ENCODE peak calls at places on chromosome 10, in six cellular contexts. One of them, this sample, is unnamed.

GRCh38 chr10:61313460-61313859 is 139.7 kb downstream of the TMEM26 start:
- DNase-seq in pancreas: no peak
- DNase-seq in colonic mucosa: no peak
- DNase-seq in NB4: no peak
- DNase-seq in upper lobe of right lung: no peak
- DNase-seq in body of pancreas: no peak
- DNase-seq in this sample: no peak

GRCh38 chr10:620417-620816 is 69.1 kb downstream of the DIP2C start:
- DNase-seq in colonic mucosa: no peak
- DNase-seq in body of pancreas: no peak
- DNase-seq in pancreas: no peak
- DNase-seq in upper lobe of right lung: no peak
- DNase-seq in NB4: peak; percentile 69
- DNase-seq in this sample: no peak

GRCh38 chr10:70255329-70256299 is 22.4 kb upstream of the PPA1 start:
- DNase-seq in colonic mucosa: peak; percentile 67
- DNase-seq in NB4: no peak
- DNase-seq in body of pancreas: peak; percentile 10
- DNase-seq in pancreas: no peak
- DNase-seq in upper lobe of right lung: no peak
- DNase-seq in this sample: peak; percentile 24

GRCh38 chr10:119409906-119410305 is 132.6 kb downstream of the RGS10 start:
- DNase-seq in upper lobe of right lung: peak; percentile 65
- DNase-seq in pancreas: no peak
- DNase-seq in body of pancreas: peak; percentile 28
- DNase-seq in NB4: no peak
- DNase-seq in colonic mucosa: peak; percentile 61
- DNase-seq in this sample: no peak

GRCh38 chr10:6543431-6544005 is 36.6 kb downstream of the PRKCQ start:
- DNase-seq in pancreas: no peak
- DNase-seq in upper lobe of right lung: no peak
- DNase-seq in body of pancreas: no peak
- DNase-seq in NB4: peak; percentile 4
- DNase-seq in colonic mucosa: no peak
- DNase-seq in this sample: no peak

GRCh38 chr10:125844673-125845300 is 21.4 kb downstream of the BCCIP start:
- DNase-seq in upper lobe of right lung: no peak
- DNase-seq in NB4: no peak
- DNase-seq in colonic mucosa: no peak
- DNase-seq in pancreas: peak; percentile 66
- DNase-seq in body of pancreas: peak; percentile 84
- DNase-seq in this sample: no peak

GRCh38 chr10:18700555-18700850 is 41.3 kb downstream of the ARL5B start:
- DNase-seq in upper lobe of right lung: no peak
- DNase-seq in colonic mucosa: no peak
- DNase-seq in pancreas: no peak
- DNase-seq in body of pancreas: no peak
- DNase-seq in NB4: peak; percentile 32
- DNase-seq in this sample: no peak

GRCh38 chr10:75042292-75042974 is 69.0 kb upstream of the SAMD8 start:
- DNase-seq in colonic mucosa: no peak
- DNase-seq in pancreas: no peak
- DNase-seq in body of pancreas: no peak
- DNase-seq in upper lobe of right lung: no peak
- DNase-seq in NB4: no peak
- DNase-seq in this sample: peak; percentile 72

GRCh38 chr10:63935705-63936104 is 414.5 kb downstream of the REEP3 start:
- DNase-seq in colonic mucosa: no peak
- DNase-seq in NB4: peak; percentile 36
- DNase-seq in body of pancreas: no peak
- DNase-seq in upper lobe of right lung: no peak
- DNase-seq in pancreas: no peak
- DNase-seq in this sample: no peak

GRCh38 chr10:95341716-95342130 is 50.9 kb upstream of the PDLIM1 start:
- DNase-seq in NB4: no peak
- DNase-seq in pancreas: no peak
- DNase-seq in body of pancreas: no peak
- DNase-seq in colonic mucosa: no peak
- DNase-seq in upper lobe of right lung: no peak
- DNase-seq in this sample: peak; percentile 19

GRCh38 chr10:116289652-116290051 is 16.6 kb upstream of the GFRA1 start:
- DNase-seq in body of pancreas: no peak
- DNase-seq in colonic mucosa: no peak
- DNase-seq in NB4: no peak
- DNase-seq in upper lobe of right lung: no peak
- DNase-seq in pancreas: no peak
- DNase-seq in this sample: no peak

GRCh38 chr10:84424731-84425165 is 96.4 kb downstream of the CCSER2 start:
- DNase-seq in upper lobe of right lung: peak; percentile 79
- DNase-seq in body of pancreas: peak; percentile 81
- DNase-seq in pancreas: peak; percentile 66
- DNase-seq in NB4: peak; percentile 11
- DNase-seq in colonic mucosa: peak; percentile 85
- DNase-seq in this sample: peak; percentile 90

GRCh38 chr10:57300718-57301117 is 939.7 kb upstream of the ZWINT start:
- DNase-seq in upper lobe of right lung: no peak
- DNase-seq in colonic mucosa: no peak
- DNase-seq in NB4: no peak
- DNase-seq in body of pancreas: no peak
- DNase-seq in pancreas: no peak
- DNase-seq in this sample: no peak

GRCh38 chr10:75233444-75234016 is 2.2 kb downstream of the COMTD1 start:
- DNase-seq in NB4: peak; percentile 48
- DNase-seq in body of pancreas: no peak
- DNase-seq in upper lobe of right lung: no peak
- DNase-seq in colonic mucosa: peak; percentile 42
- DNase-seq in pancreas: no peak
- DNase-seq in this sample: peak; percentile 26

GRCh38 chr10:124264271-124264670 is 154.5 kb downstream of the OAT start:
- DNase-seq in pancreas: no peak
- DNase-seq in upper lobe of right lung: peak; percentile 22
- DNase-seq in body of pancreas: no peak
- DNase-seq in NB4: no peak
- DNase-seq in colonic mucosa: no peak
- DNase-seq in this sample: no peak

GRCh38 chr10:70162157-70162891 is 8.0 kb downstream of the SAR1A start:
- DNase-seq in NB4: no peak
- DNase-seq in body of pancreas: no peak
- DNase-seq in upper lobe of right lung: no peak
- DNase-seq in pancreas: no peak
- DNase-seq in colonic mucosa: no peak
- DNase-seq in this sample: no peak

GRCh38 chr10:119521443-119522204 is 20.9 kb downstream of the RGS10 start:
- DNase-seq in pancreas: no peak
- DNase-seq in NB4: no peak
- DNase-seq in upper lobe of right lung: no peak
- DNase-seq in body of pancreas: no peak
- DNase-seq in colonic mucosa: no peak
- DNase-seq in this sample: peak; percentile 81

GRCh38 chr10:9205558-9205957 is 1151.1 kb downstream of the GATA3 start:
- DNase-seq in colonic mucosa: no peak
- DNase-seq in NB4: no peak
- DNase-seq in body of pancreas: no peak
- DNase-seq in pancreas: no peak
- DNase-seq in upper lobe of right lung: no peak
- DNase-seq in this sample: no peak

GRCh38 chr10:131858118-131858515 is 42.7 kb upstream of the PPP2R2D start:
- DNase-seq in colonic mucosa: no peak
- DNase-seq in upper lobe of right lung: peak; percentile 41
- DNase-seq in body of pancreas: no peak
- DNase-seq in pancreas: no peak
- DNase-seq in NB4: no peak
- DNase-seq in this sample: no peak

GRCh38 chr10:97188234-97188847 is 2.6 kb upstream of the SLIT1 start:
- DNase-seq in NB4: no peak
- DNase-seq in body of pancreas: no peak
- DNase-seq in upper lobe of right lung: peak; percentile 46
- DNase-seq in pancreas: no peak
- DNase-seq in colonic mucosa: no peak
- DNase-seq in this sample: no peak

GRCh38 chr10:34889004-34889869 is 74.1 kb upstream of the PARD3 start:
- DNase-seq in upper lobe of right lung: no peak
- DNase-seq in body of pancreas: no peak
- DNase-seq in colonic mucosa: no peak
- DNase-seq in pancreas: no peak
- DNase-seq in NB4: no peak
- DNase-seq in this sample: no peak

GRCh38 chr10:100338434-100339036 is 8.5 kb upstream of the SCD start:
- DNase-seq in colonic mucosa: peak; percentile 82
- DNase-seq in body of pancreas: peak; percentile 79
- DNase-seq in pancreas: peak; percentile 85
- DNase-seq in upper lobe of right lung: peak; percentile 85
- DNase-seq in NB4: peak; percentile 67
- DNase-seq in this sample: peak; percentile 26

GRCh38 chr10:126243976-126244375 is 144.3 kb downstream of the ADAM12 start:
- DNase-seq in NB4: no peak
- DNase-seq in pancreas: no peak
- DNase-seq in body of pancreas: no peak
- DNase-seq in colonic mucosa: no peak
- DNase-seq in upper lobe of right lung: no peak
- DNase-seq in this sample: peak; percentile 81

GRCh38 chr10:129899564-129899862 is 64.6 kb downstream of the EBF3 start:
- DNase-seq in pancreas: no peak
- DNase-seq in NB4: no peak
- DNase-seq in body of pancreas: no peak
- DNase-seq in colonic mucosa: no peak
- DNase-seq in upper lobe of right lung: no peak
- DNase-seq in this sample: no peak

GRCh38 chr10:102710604-102711003 is 3.6 kb downstream of the ARL3 start:
- DNase-seq in upper lobe of right lung: no peak
- DNase-seq in body of pancreas: no peak
- DNase-seq in pancreas: no peak
- DNase-seq in NB4: no peak
- DNase-seq in colonic mucosa: no peak
- DNase-seq in this sample: peak; percentile 64
- TF ChIP-seq CTCF in upper lobe of right lung: no peak
- TF ChIP-seq CTCF in body of pancreas: no peak
- TF ChIP-seq CTCF in pancreas: no peak
- TF ChIP-seq CTCF in NB4: no peak
- TF ChIP-seq CTCF in colonic mucosa: no peak
- TF ChIP-seq CTCF in this sample: no peak

DNA sequence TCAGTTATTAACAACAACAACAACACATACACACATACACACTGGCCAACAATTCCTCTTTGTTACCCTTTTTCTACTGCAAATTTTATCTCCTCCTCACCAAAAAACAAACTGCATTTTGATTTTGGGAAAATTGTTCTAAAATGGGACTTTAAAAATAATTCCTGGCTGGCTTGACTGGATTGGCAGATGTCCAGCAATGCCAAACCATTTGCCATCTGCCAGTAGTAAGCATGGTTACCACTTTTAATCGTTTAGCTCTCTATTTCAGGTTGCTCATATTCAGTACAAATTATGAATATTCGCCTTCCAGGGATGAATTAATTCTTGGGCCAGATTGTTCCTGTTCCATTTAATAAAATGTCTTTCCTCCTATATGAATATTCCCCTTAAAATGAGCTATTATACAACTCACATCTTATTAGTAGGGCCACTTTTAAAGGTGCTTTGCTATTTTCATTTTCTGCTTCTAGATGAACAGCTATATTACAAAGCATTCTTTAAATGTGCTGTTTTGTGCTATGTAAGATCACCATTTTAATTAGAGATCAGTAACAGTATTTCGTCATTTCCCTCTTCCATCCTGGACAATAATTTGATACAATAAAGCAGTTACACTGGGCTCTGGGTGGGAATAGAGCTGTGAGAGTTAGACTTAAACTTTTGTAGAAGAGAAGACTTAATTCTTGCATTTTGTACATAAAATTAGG is 35.6 kb downstream of the SMNDC1 start:
- DNase-seq in upper lobe of right lung: no peak
- DNase-seq in body of pancreas: peak; percentile 10
- DNase-seq in colonic mucosa: no peak
- DNase-seq in pancreas: peak; percentile 21
- DNase-seq in NB4: no peak
- DNase-seq in this sample: no peak
- H3K4me3 ChIP-seq in upper lobe of right lung: peak overlapping the region; percentile 33
- H3K4me3 ChIP-seq in body of pancreas: no peak overlapping the region
- H3K4me3 ChIP-seq in colonic mucosa: no peak overlapping the region
- H3K4me3 ChIP-seq in pancreas: peak overlapping the region; percentile 31
- H3K4me3 ChIP-seq in NB4: no peak overlapping the region
- H3K4me3 ChIP-seq in this sample: no peak overlapping the region

GRCh38 chr10:30270247-30270646 is 78.8 kb downstream of the MTPAP start:
- DNase-seq in upper lobe of right lung: no peak
- DNase-seq in NB4: no peak
- DNase-seq in colonic mucosa: no peak
- DNase-seq in body of pancreas: no peak
- DNase-seq in pancreas: no peak
- DNase-seq in this sample: peak; percentile 24
- TF ChIP-seq CTCF in upper lobe of right lung: peak; percentile 17
- TF ChIP-seq CTCF in NB4: no peak
- TF ChIP-seq CTCF in colonic mucosa: no peak
- TF ChIP-seq CTCF in body of pancreas: no peak
- TF ChIP-seq CTCF in pancreas: no peak
- TF ChIP-seq CTCF in this sample: peak; percentile 10

GRCh38 chr10:73650537-73651331 is 5.1 kb downstream of the SYNPO2L start:
- DNase-seq in upper lobe of right lung: no peak
- DNase-seq in pancreas: no peak
- DNase-seq in NB4: peak; percentile 74
- DNase-seq in colonic mucosa: no peak
- DNase-seq in body of pancreas: peak; percentile 12
- DNase-seq in this sample: peak; percentile 66

GRCh38 chr10:73653195-73653594 is 2.6 kb downstream of the SYNPO2L start:
- DNase-seq in pancreas: no peak
- DNase-seq in body of pancreas: no peak
- DNase-seq in NB4: no peak
- DNase-seq in upper lobe of right lung: no peak
- DNase-seq in colonic mucosa: no peak
- DNase-seq in this sample: no peak

GRCh38 chr10:73655990-73656298 is at the start of gene SYNPO2L:
- DNase-seq in upper lobe of right lung: no peak
- DNase-seq in body of pancreas: no peak
- DNase-seq in colonic mucosa: no peak
- DNase-seq in NB4: peak; percentile 79
- DNase-seq in pancreas: no peak
- DNase-seq in this sample: no peak

GRCh38 chr10:73653701-73654100 is 2.1 kb downstream of the SYNPO2L start:
- DNase-seq in colonic mucosa: no peak
- DNase-seq in body of pancreas: no peak
- DNase-seq in NB4: peak; percentile 88
- DNase-seq in pancreas: no peak
- DNase-seq in upper lobe of right lung: no peak
- DNase-seq in this sample: peak; percentile 33

DNA sequence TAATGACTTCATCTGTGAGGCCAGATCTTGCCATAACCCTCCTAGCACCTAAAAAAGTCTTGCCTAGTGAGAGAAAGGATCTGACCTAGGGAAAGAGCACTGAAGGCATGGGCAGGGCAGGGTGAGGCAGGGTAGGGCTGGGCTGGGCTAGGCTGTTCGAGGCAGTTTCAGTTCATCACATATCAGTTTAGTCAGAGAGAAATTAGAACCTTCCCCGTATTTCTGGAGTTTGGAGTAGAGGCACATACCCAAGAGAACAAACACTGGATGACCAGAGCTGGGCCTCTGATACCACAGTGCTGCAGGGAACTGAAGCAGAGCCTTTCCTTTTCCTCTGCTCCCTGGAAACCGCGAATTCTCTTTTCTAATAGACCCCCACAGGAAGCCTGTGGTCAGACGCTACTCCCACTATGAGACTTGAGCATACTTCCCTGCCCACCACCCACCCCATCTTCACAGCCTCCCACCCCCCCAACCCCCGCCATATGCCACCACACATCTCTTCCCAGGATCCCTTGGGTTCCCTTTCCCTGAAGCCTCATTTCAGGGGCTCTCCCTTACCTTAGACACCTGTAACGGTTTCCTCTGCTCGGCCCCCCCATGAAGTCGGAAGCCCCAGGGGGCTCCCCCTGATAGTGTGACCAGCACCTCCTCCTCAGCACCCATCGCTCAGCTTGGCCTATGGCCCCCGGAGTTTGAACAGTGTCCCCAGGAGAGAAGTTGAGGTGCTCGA is 406 bp downstream of the SYNPO2L start:
- DNase-seq in upper lobe of right lung: no peak
- DNase-seq in pancreas: no peak
- DNase-seq in body of pancreas: no peak
- DNase-seq in NB4: peak; percentile 89
- DNase-seq in colonic mucosa: no peak
- DNase-seq in this sample: no peak
- H3K4me3 ChIP-seq in upper lobe of right lung: no peak overlapping the region
- H3K4me3 ChIP-seq in pancreas: no peak overlapping the region
- H3K4me3 ChIP-seq in body of pancreas: no peak overlapping the region
- H3K4me3 ChIP-seq in NB4: peak overlapping the region; percentile 36
- H3K4me3 ChIP-seq in colonic mucosa: no peak overlapping the region
- H3K4me3 ChIP-seq in this sample: no peak overlapping the region

This sample was measured in foreskin fibroblast.